ENCODE peak calls at places on chromosomes 6 and 20, in four cellular contexts. Q is H1, H is GM12878, T is SK-N-SH. N is an unnamed sample.

GRCh38 chr6:43493833-43494232 is 16.3 kb downstream of the LRRC73 start:
- DNase-seq in Q (no peak), H (no peak), T (no peak), N (peak)

GRCh38 chr6:117776441-117776840 is 101.2 kb downstream of the NUS1 start:
- DNase-seq in Q (no peak), H (no peak), T (no peak), N (peak)

GRCh38 chr6:33633462-33634158 is 12.5 kb downstream of the ITPR3 start:
- DNase-seq in Q (peak), H (no peak), T (peak), N (no peak)

GRCh38 chr6:22569281-22570184 is at the start of gene HDGFL1:
- DNase-seq in Q (no peak), H (no peak), T (no peak), N (no peak)

GRCh38 chr6:111015656-111016190 is 33.9 kb downstream of the RPF2 start:
- DNase-seq in Q (no peak), H (no peak), T (no peak), N (no peak)

GRCh38 chr20:63501818-63502670 is 3.2 kb upstream of the EEF1A2 start:
- DNase-seq in Q (peak), H (no peak), T (peak), N (no peak)

GRCh38 chr6:18277181-18278006 is 13.1 kb upstream of the DEK start:
- DNase-seq in Q (peak), H (no peak), T (peak), N (no peak)

GRCh38 chr20:22490287-22491187 is 93.8 kb downstream of the FOXA2 start:
- DNase-seq in Q (peak), H (no peak), T (no peak), N (peak)

GRCh38 chr6:138450445-138450844 is 46.4 kb downstream of the HEBP2 start:
- DNase-seq in Q (no peak), H (peak), T (no peak), N (no peak)

GRCh38 chr6:108578595-108579038 is 17.9 kb downstream of the FOXO3 start:
- DNase-seq in Q (no peak), H (no peak), T (no peak), N (no peak)

GRCh38 chr20:37936451-37936850 is 33.5 kb downstream of the VSTM2L start:
- DNase-seq in Q (no peak), H (no peak), T (no peak), N (no peak)

GRCh38 chr6:168070804-168071203 is 8.2 kb downstream of the FRMD1 start:
- DNase-seq in Q (no peak), H (no peak), T (no peak), N (no peak)

GRCh38 chr6:156687875-156688549 is 89.2 kb upstream of the ARID1B start:
- DNase-seq in Q (peak), H (no peak), T (peak), N (no peak)

GRCh38 chr20:10369723-10370090 is 64.3 kb downstream of the MKKS start:
- DNase-seq in Q (no peak), H (no peak), T (no peak), N (no peak)

GRCh38 chr20:20931632-20932031 is 174.5 kb downstream of the LINC00237 start:
- DNase-seq in Q (no peak), H (no peak), T (no peak), N (no peak)

GRCh38 chr20:12598894-12599293 is 409.9 kb upstream of the SPTLC3 start:
- DNase-seq in Q (no peak), H (no peak), T (no peak), N (no peak)

GRCh38 chr6:132937466-132937906 is 123.1 kb downstream of the RPS12 start:
- DNase-seq in Q (peak), H (no peak), T (peak), N (peak)

GRCh38 chr6:3915076-3915791 is 66.1 kb downstream of the FAM50B start:
- DNase-seq in Q (peak), H (peak), T (no peak), N (no peak)

GRCh38 chr6:111841822-111842221 is 31.4 kb downstream of the FYN start:
- DNase-seq in Q (no peak), H (peak), T (no peak), N (no peak)

GRCh38 chr6:5967594-5967993 is 39.1 kb downstream of the NRN1 start:
- DNase-seq in Q (no peak), H (no peak), T (no peak), N (no peak)

GRCh38 chr6:167044696-167045095 is 45.5 kb downstream of the CEP43 start:
- DNase-seq in Q (no peak), H (no peak), T (no peak), N (no peak)

GRCh38 chr20:34886122-34886521 is 9.7 kb downstream of the ACSS2 start:
- DNase-seq in Q (no peak), H (no peak), T (no peak), N (no peak)

GRCh38 chr6:44107017-44107416 is 20.2 kb downstream of the MRPL14 start:
- DNase-seq in Q (no peak), H (no peak), T (no peak), N (no peak)

GRCh38 chr6:136337606-136338005 is 48.0 kb upstream of the BCLAF1 start:
- DNase-seq in Q (no peak), H (no peak), T (no peak), N (no peak)

GRCh38 chr20:61746781-61747180 is 318.9 kb downstream of the TAF4 start:
- DNase-seq in Q (no peak), H (no peak), T (no peak), N (no peak)

GRCh38 chr6:147190556-147190955 is 13.7 kb upstream of the STXBP5 start:
- DNase-seq in Q (no peak), H (no peak), T (no peak), N (no peak)

GRCh38 chr6:96743496-96743895 is 93.8 kb downstream of the GPR63 start:
- DNase-seq in Q (no peak), H (no peak), T (no peak), N (no peak)

GRCh38 chr20:1633535-1633934 is 13.7 kb upstream of the SIRPB1 start:
- DNase-seq in Q (no peak), H (no peak), T (no peak), N (peak)

GRCh38 chr20:1630186-1630585 is 10.4 kb upstream of the SIRPB1 start:
- DNase-seq in Q (no peak), H (no peak), T (no peak), N (no peak)

GRCh38 chr20:1629321-1629720 is 9.5 kb upstream of the SIRPB1 start:
- DNase-seq in Q (no peak), H (no peak), T (no peak), N (no peak)

GRCh38 chr20:1631309-1632227 is 11.8 kb upstream of the SIRPB1 start:
- DNase-seq in Q (no peak), H (no peak), T (no peak), N (no peak)

GRCh38 chr20:1632228-1632577 is 12.4 kb upstream of the SIRPB1 start:
- DNase-seq in Q (no peak), H (no peak), T (no peak), N (no peak)
- TF ChIP-seq TCF12 in Q (no peak), H (no peak), T (no peak), N (no peak)

DNA sequence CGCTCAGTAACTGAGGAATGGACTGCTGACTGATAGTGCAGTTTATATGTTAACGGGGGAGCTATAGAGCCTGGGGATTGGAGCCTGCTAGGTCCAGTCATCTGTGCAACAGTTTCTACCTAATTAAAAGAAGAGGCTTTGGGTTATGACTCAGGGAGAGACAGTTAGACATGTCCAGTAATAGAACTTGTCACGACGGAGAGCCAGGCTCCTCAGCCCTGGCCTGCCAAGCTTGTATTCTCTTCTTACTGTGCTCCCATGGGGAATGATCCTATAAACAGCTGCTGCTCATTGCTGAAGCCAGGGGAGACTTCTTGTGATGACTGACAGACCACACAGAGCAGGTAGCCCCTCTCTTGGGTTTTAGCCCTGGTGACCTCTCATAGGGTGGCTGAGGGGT is 69.3 kb downstream of the SYNJ2 start:
- DNase-seq in Q (no peak), H (no peak), T (no peak), N (no peak)
- TF ChIP-seq TCF12 in Q (no peak), H (no peak), T (no peak), N (no peak)

DNA sequence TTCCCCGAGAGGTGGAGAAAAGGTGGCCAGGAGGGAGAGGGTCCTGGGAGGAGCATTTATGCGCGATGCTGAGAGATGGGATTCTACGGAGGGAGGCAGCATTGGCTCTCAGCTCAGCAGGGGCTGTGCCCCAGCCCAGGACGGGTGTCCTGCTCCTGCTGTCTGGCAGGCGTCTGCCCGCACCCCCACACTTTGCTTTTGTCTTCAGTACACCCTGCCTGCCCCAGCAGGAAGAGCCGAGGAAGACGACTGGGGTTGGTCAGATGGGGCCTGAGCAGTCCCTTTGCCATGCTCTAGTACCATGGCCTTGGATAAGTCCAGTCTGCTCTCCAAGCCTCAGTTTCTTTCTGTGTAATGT is 68.5 kb downstream of the TCP11 start:
- DNase-seq in Q (no peak), H (no peak), T (no peak), N (no peak)
- TF ChIP-seq TCF12 in Q (no peak), H (no peak), T (no peak), N (no peak)

DNA sequence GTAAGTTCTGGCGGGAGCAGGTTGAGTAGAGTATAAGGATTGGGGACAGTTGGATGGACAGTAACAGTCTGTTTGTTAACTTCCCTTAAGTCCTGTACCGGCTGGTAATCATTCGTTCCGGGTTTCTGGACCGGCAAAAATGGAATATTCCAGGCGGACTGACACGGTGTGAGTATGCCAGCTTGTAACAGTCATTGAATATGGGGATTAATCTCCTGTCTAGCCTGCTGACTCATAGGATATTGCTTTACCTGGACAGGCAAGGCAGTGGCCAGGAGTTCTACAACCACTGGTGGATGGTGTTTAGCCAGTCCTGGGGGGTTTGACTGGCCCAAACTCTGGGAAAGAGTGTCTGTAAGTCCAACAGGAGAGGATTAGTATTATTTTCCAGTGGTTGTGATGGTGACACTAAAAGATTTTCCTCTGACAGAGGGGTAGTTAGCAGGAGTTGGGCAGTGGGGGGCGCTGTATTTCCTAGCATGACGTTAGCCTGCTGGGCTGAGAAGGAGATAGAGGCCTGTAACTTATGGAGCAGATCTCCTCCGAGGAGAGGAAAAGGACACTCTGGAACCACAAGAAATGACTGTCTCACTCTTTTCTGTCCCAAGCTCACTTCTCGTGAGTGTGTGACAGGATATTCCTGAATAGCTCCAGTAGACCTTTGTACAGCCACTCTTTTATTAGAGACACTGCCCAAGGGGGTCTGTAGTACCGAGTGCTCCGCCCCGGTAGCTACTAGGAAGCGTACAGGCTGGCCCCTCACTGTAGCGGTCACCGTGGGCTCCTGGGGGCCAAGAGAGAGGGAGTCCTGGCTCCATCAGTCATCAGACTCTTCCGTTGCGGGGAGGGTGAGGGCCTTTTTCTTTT is 152.2 kb downstream of the TRIM27 start:
- DNase-seq in Q (peak), H (no peak), T (no peak), N (no peak)
- TF ChIP-seq TCF12 in Q (peak), H (no peak), T (no peak), N (no peak)

DNA sequence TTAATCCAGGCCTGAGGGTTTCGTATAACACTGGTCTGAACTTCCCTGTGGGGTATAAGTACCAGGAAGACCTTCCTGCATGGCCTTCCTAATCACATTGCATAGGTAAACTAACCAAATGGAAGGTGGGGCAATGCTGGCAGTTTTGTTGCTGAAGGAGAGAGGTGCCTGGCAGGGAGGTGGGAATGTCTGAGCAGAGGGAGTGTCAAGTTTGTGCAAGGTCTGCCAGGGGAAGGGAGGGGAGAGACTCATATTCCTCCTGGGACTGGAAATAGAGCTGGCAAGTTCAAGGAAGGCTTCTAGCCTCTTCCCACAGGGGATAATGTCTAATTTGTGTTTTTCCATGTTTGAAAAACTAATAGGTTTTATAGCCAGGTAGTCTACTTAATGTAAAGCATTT is 70.6 kb downstream of the HDDC2 start:
- DNase-seq in Q (no peak), H (no peak), T (no peak), N (no peak)
- TF ChIP-seq TCF12 in Q (no peak), H (no peak), T (no peak), N (no peak)

DNA sequence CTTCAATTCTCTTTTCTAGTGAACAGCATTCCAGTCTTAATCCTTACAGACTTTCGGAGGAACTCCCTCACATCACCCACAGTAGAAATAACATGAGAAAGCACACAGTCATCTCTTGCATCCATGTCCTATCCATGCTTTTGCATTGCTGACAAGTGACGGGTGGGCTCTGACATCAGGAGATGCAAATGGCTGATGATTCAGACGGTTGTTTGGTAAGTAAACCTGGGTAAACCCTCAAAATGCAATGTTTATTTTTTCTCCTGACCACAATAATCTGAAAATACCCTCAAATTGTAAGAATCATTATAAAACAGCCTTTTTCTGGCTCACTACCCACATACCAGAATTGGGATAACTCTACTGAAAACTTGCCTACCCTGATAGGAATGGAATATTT is 792.0 kb downstream of the MAFB start:
- DNase-seq in Q (no peak), H (no peak), T (no peak), N (no peak)
- TF ChIP-seq TCF12 in Q (no peak), H (no peak), T (no peak), N (no peak)

DNA sequence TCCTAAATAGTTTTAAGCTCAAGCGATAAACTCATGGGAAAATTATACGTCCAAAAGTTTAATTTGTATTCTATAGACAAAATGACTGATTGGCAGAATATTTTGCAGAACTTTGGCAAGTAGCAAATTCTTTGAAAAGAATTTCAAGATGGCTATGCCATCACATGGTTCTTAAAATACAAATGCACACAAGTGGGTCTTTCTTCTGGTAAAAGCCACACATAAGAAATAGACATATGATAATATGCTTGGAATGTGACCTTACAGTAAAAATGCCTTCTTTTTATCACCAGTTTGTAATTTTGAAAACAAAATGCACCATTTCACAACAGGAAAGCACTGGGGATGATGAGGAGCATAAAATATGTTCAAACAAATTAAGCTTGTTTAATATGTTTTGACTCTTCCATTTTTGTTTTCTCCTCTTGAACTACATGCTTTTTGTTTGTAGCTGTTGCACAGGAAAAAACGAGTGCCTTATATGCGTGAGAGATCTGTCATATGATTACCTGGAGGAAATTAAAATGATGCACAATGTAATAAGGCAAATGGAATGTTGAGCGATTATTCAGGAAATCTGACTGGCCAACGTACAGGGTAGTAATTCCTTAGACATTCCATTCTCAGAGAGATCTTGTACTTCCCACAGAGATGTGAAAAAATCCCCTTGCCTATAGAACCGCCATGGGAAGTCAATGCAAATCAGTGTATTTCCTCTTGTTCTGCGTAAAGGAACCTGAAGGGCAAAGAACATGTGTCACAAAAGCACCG is 911.7 kb downstream of the TFAP2A start:
- DNase-seq in Q (no peak), H (no peak), T (no peak), N (no peak)
- TF ChIP-seq TCF12 in Q (no peak), H (no peak), T (peak), N (no peak)

N was measured in HepG2.